ENCODE peak calls at places on chromosomes 11 and 22, in eight cellular contexts. One of them, this sample, is unnamed.

GRCh38 chr22:42929838-42930155 is 72.7 kb upstream of the ARFGAP3 start:
- DNase-seq in breast epithelium: no peak
- DNase-seq in transverse colon: no peak
- DNase-seq in SK-N-SH: no peak
- DNase-seq in spleen: peak
- DNase-seq in upper lobe of left lung: no peak
- DNase-seq in H1: no peak
- DNase-seq in esophagus muscularis mucosa: no peak
- DNase-seq in this sample: no peak

GRCh38 chr11:78213526-78214330 is 25.0 kb downstream of the USP35 start:
- DNase-seq in esophagus muscularis mucosa: no peak
- DNase-seq in transverse colon: no peak
- DNase-seq in breast epithelium: peak
- DNase-seq in spleen: no peak
- DNase-seq in H1: no peak
- DNase-seq in upper lobe of left lung: no peak
- DNase-seq in SK-N-SH: no peak
- DNase-seq in this sample: no peak

GRCh38 chr11:45915446-45915845 is 2.2 kb downstream of the PEX16 start:
- DNase-seq in esophagus muscularis mucosa: no peak
- DNase-seq in spleen: no peak
- DNase-seq in breast epithelium: no peak
- DNase-seq in SK-N-SH: no peak
- DNase-seq in transverse colon: no peak
- DNase-seq in H1: no peak
- DNase-seq in upper lobe of left lung: no peak
- DNase-seq in this sample: no peak

GRCh38 chr11:117820516-117820915 is 4.0 kb downstream of the FXYD2 start:
- DNase-seq in SK-N-SH: no peak
- DNase-seq in upper lobe of left lung: no peak
- DNase-seq in esophagus muscularis mucosa: no peak
- DNase-seq in H1: no peak
- DNase-seq in breast epithelium: no peak
- DNase-seq in spleen: peak
- DNase-seq in transverse colon: no peak
- DNase-seq in this sample: no peak

GRCh38 chr11:58965246-58965985 is 26.1 kb downstream of the GLYATL1 start:
- DNase-seq in H1: no peak
- DNase-seq in upper lobe of left lung: no peak
- DNase-seq in spleen: no peak
- DNase-seq in esophagus muscularis mucosa: no peak
- DNase-seq in SK-N-SH: no peak
- DNase-seq in breast epithelium: no peak
- DNase-seq in transverse colon: no peak
- DNase-seq in this sample: no peak

GRCh38 chr11:14644396-14645246 is 1.0 kb downstream of the PDE3B start:
- DNase-seq in SK-N-SH: peak
- DNase-seq in transverse colon: peak
- DNase-seq in breast epithelium: no peak
- DNase-seq in upper lobe of left lung: peak
- DNase-seq in esophagus muscularis mucosa: no peak
- DNase-seq in spleen: peak
- DNase-seq in H1: peak
- DNase-seq in this sample: no peak

GRCh38 chr11:9210922-9211320 is 54.2 kb downstream of the DENND5A start:
- DNase-seq in H1: no peak
- DNase-seq in transverse colon: no peak
- DNase-seq in esophagus muscularis mucosa: no peak
- DNase-seq in breast epithelium: no peak
- DNase-seq in SK-N-SH: no peak
- DNase-seq in spleen: no peak
- DNase-seq in upper lobe of left lung: no peak
- DNase-seq in this sample: no peak

GRCh38 chr11:33941637-33942160 is 49.8 kb upstream of the LMO2 start:
- DNase-seq in breast epithelium: no peak
- DNase-seq in upper lobe of left lung: no peak
- DNase-seq in spleen: no peak
- DNase-seq in esophagus muscularis mucosa: no peak
- DNase-seq in transverse colon: no peak
- DNase-seq in SK-N-SH: peak
- DNase-seq in H1: no peak
- DNase-seq in this sample: no peak

GRCh38 chr11:26348776-26349175 is 16.8 kb downstream of the ANO3 start:
- DNase-seq in H1: no peak
- DNase-seq in upper lobe of left lung: no peak
- DNase-seq in spleen: no peak
- DNase-seq in transverse colon: no peak
- DNase-seq in esophagus muscularis mucosa: no peak
- DNase-seq in breast epithelium: no peak
- DNase-seq in SK-N-SH: no peak
- DNase-seq in this sample: no peak

GRCh38 chr11:81059356-81059755 is 1618.5 kb upstream of the TENM4 start:
- DNase-seq in spleen: no peak
- DNase-seq in transverse colon: no peak
- DNase-seq in upper lobe of left lung: no peak
- DNase-seq in H1: no peak
- DNase-seq in breast epithelium: no peak
- DNase-seq in SK-N-SH: no peak
- DNase-seq in esophagus muscularis mucosa: no peak
- DNase-seq in this sample: no peak

GRCh38 chr11:33930317-33931021 is 38.6 kb upstream of the LMO2 start:
- DNase-seq in spleen: no peak
- DNase-seq in H1: no peak
- DNase-seq in transverse colon: no peak
- DNase-seq in SK-N-SH: no peak
- DNase-seq in breast epithelium: no peak
- DNase-seq in esophagus muscularis mucosa: no peak
- DNase-seq in upper lobe of left lung: peak
- DNase-seq in this sample: peak

GRCh38 chr11:12075822-12076821 is 34.3 kb upstream of the MICAL2 start:
- DNase-seq in breast epithelium: no peak
- DNase-seq in H1: no peak
- DNase-seq in upper lobe of left lung: no peak
- DNase-seq in SK-N-SH: no peak
- DNase-seq in spleen: no peak
- DNase-seq in esophagus muscularis mucosa: no peak
- DNase-seq in transverse colon: peak
- DNase-seq in this sample: no peak

GRCh38 chr22:44161673-44162072 is 19.1 kb upstream of the PARVG start:
- DNase-seq in esophagus muscularis mucosa: no peak
- DNase-seq in upper lobe of left lung: no peak
- DNase-seq in breast epithelium: no peak
- DNase-seq in H1: no peak
- DNase-seq in SK-N-SH: no peak
- DNase-seq in transverse colon: no peak
- DNase-seq in spleen: peak
- DNase-seq in this sample: no peak

GRCh38 chr11:133619973-133620372 is 87.7 kb upstream of the OPCML start:
- DNase-seq in SK-N-SH: peak
- DNase-seq in transverse colon: no peak
- DNase-seq in H1: peak
- DNase-seq in esophagus muscularis mucosa: peak
- DNase-seq in upper lobe of left lung: no peak
- DNase-seq in spleen: no peak
- DNase-seq in breast epithelium: no peak
- DNase-seq in this sample: no peak

GRCh38 chr11:6747097-6747662 is 24.6 kb downstream of the OR2AG2 start:
- DNase-seq in SK-N-SH: no peak
- DNase-seq in H1: no peak
- DNase-seq in transverse colon: no peak
- DNase-seq in spleen: no peak
- DNase-seq in breast epithelium: no peak
- DNase-seq in upper lobe of left lung: no peak
- DNase-seq in esophagus muscularis mucosa: no peak
- DNase-seq in this sample: no peak

GRCh38 chr11:98568011-98568410 is 452.7 kb upstream of the CNTN5 start:
- DNase-seq in breast epithelium: no peak
- DNase-seq in transverse colon: no peak
- DNase-seq in upper lobe of left lung: no peak
- DNase-seq in SK-N-SH: no peak
- DNase-seq in H1: no peak
- DNase-seq in esophagus muscularis mucosa: no peak
- DNase-seq in spleen: no peak
- DNase-seq in this sample: no peak

GRCh38 chr11:77126861-77127673 is 979 bp upstream of the MYO7A start:
- DNase-seq in upper lobe of left lung: no peak
- DNase-seq in H1: peak
- DNase-seq in transverse colon: peak
- DNase-seq in spleen: peak
- DNase-seq in breast epithelium: no peak
- DNase-seq in esophagus muscularis mucosa: no peak
- DNase-seq in SK-N-SH: peak
- DNase-seq in this sample: no peak

GRCh38 chr11:102153082-102153481 is 42.8 kb downstream of the YAP1 start:
- DNase-seq in breast epithelium: no peak
- DNase-seq in H1: no peak
- DNase-seq in transverse colon: no peak
- DNase-seq in upper lobe of left lung: no peak
- DNase-seq in spleen: no peak
- DNase-seq in esophagus muscularis mucosa: no peak
- DNase-seq in SK-N-SH: no peak
- DNase-seq in this sample: no peak

GRCh38 chr11:102158151-102158734 is 48.0 kb downstream of the YAP1 start:
- DNase-seq in SK-N-SH: no peak
- DNase-seq in H1: no peak
- DNase-seq in esophagus muscularis mucosa: no peak
- DNase-seq in upper lobe of left lung: no peak
- DNase-seq in transverse colon: peak
- DNase-seq in breast epithelium: no peak
- DNase-seq in spleen: no peak
- DNase-seq in this sample: no peak

GRCh38 chr11:102154806-102155205 is 44.6 kb downstream of the YAP1 start:
- DNase-seq in upper lobe of left lung: no peak
- DNase-seq in H1: no peak
- DNase-seq in spleen: no peak
- DNase-seq in breast epithelium: no peak
- DNase-seq in esophagus muscularis mucosa: no peak
- DNase-seq in SK-N-SH: no peak
- DNase-seq in transverse colon: no peak
- DNase-seq in this sample: no peak

GRCh38 chr11:102155676-102156075 is 45.4 kb downstream of the YAP1 start:
- DNase-seq in H1: no peak
- DNase-seq in transverse colon: no peak
- DNase-seq in esophagus muscularis mucosa: no peak
- DNase-seq in upper lobe of left lung: no peak
- DNase-seq in breast epithelium: no peak
- DNase-seq in spleen: no peak
- DNase-seq in SK-N-SH: no peak
- DNase-seq in this sample: no peak

DNA sequence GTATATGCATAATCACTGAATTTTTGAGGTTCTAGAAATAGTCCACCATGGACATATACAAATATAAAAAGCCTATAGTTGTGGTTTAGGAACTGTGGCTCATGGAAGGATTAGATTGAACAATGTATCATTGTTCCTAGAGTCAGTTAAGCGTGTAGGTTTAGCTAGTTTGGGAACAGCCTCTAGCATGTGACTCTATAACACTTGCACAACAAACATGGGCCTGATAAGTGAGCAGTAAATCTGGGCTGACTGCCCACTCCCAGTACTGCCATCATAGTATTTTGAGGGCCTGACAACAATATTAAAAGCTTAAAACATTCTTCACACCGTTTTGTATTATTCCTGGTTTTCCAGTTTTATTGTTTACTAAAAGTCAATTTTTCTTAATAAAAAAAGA is 47.0 kb downstream of the YAP1 start:
- DNase-seq in spleen: no peak
- DNase-seq in transverse colon: peak
- DNase-seq in esophagus muscularis mucosa: no peak
- DNase-seq in SK-N-SH: no peak
- DNase-seq in H1: no peak
- DNase-seq in breast epithelium: no peak
- DNase-seq in upper lobe of left lung: peak
- DNase-seq in this sample: no peak
- TF ChIP-seq POLR2AphosphoS5 in spleen: no peak
- TF ChIP-seq POLR2AphosphoS5 in transverse colon: peak
- TF ChIP-seq POLR2AphosphoS5 in esophagus muscularis mucosa: no peak
- TF ChIP-seq POLR2AphosphoS5 in SK-N-SH: no peak
- TF ChIP-seq POLR2AphosphoS5 in H1: no peak
- TF ChIP-seq POLR2AphosphoS5 in breast epithelium: no peak
- TF ChIP-seq POLR2AphosphoS5 in upper lobe of left lung: no peak
- TF ChIP-seq POLR2AphosphoS5 in this sample: no peak

GRCh38 chr11:97259434-97259833 is 869.6 kb downstream of the JRKL start:
- DNase-seq in esophagus muscularis mucosa: no peak
- DNase-seq in spleen: no peak
- DNase-seq in upper lobe of left lung: no peak
- DNase-seq in transverse colon: no peak
- DNase-seq in breast epithelium: no peak
- DNase-seq in H1: no peak
- DNase-seq in SK-N-SH: no peak
- DNase-seq in this sample: no peak
- H3K4me3 ChIP-seq in esophagus muscularis mucosa: no peak
- H3K4me3 ChIP-seq in spleen: no peak
- H3K4me3 ChIP-seq in upper lobe of left lung: no peak
- H3K4me3 ChIP-seq in transverse colon: no peak
- H3K4me3 ChIP-seq in breast epithelium: no peak
- H3K4me3 ChIP-seq in H1: no peak
- H3K4me3 ChIP-seq in SK-N-SH: no peak
- H3K4me3 ChIP-seq in this sample: no peak

DNA sequence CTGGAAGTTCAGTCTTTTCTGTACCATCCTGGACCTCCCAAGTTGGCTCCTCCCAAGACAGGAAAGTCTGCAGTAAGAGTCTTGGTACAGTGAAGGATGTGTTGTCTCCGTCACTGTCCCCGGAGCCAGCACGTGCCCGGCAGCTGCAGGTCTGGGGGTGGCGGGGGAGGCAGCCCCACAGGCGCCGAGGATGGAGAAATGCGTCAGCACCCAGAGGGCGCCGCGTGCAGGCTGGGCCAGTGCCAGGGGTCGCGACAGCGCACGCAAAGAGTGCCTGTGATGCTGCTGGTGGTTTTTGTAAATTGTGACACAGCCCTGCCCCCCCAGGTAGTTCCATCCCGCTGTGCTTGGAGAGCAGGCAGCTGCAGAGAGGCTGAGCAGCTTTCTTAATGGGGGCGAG is 1200.5 kb downstream of the BRD1 start:
- DNase-seq in spleen: no peak
- DNase-seq in breast epithelium: no peak
- DNase-seq in esophagus muscularis mucosa: no peak
- DNase-seq in transverse colon: no peak
- DNase-seq in H1: no peak
- DNase-seq in SK-N-SH: peak
- DNase-seq in upper lobe of left lung: no peak
- DNase-seq in this sample: no peak
- H3K27ac ChIP-seq in spleen: no peak
- H3K27ac ChIP-seq in breast epithelium: no peak
- H3K27ac ChIP-seq in esophagus muscularis mucosa: no peak
- H3K27ac ChIP-seq in transverse colon: no peak
- H3K27ac ChIP-seq in H1: peak
- H3K27ac ChIP-seq in SK-N-SH: peak
- H3K27ac ChIP-seq in upper lobe of left lung: no peak
- H3K27ac ChIP-seq in this sample: peak

DNA sequence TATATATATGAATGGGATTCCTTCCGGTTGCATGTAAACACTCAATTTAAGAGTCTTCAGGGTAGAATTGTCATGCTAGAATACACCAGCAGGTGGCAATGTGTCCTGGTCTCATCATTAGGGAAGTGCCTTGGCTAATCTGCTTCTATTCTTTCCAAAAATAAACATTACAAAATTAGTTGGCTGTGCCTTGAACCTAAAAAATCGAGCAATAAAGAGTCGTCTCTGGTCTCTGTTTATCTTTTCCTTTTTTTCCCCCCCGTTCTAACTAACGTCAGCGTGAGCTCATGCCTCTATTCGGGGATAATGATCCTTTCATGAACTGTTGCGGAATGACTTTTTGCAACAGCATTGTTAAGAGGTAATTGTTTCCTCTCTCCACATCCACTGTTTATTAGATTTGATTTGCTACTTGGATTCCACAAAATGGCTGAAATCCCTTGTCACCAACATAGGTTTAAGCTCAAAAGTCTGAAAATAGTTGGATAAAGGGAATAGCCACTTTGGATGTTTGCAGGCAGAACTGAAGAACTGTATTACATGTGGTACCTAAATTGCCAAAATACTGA is 1.2 kb upstream of the ARHGEF12 start:
- DNase-seq in breast epithelium: no peak
- DNase-seq in esophagus muscularis mucosa: no peak
- DNase-seq in spleen: no peak
- DNase-seq in upper lobe of left lung: peak
- DNase-seq in transverse colon: peak
- DNase-seq in H1: peak
- DNase-seq in SK-N-SH: peak
- DNase-seq in this sample: peak
- TF ChIP-seq POLR2AphosphoS5 in breast epithelium: peak
- TF ChIP-seq POLR2AphosphoS5 in esophagus muscularis mucosa: peak
- TF ChIP-seq POLR2AphosphoS5 in spleen: no peak
- TF ChIP-seq POLR2AphosphoS5 in upper lobe of left lung: peak
- TF ChIP-seq POLR2AphosphoS5 in transverse colon: peak
- TF ChIP-seq POLR2AphosphoS5 in H1: no peak
- TF ChIP-seq POLR2AphosphoS5 in SK-N-SH: no peak
- TF ChIP-seq POLR2AphosphoS5 in this sample: no peak